ENCODE peak calls at places on chromosome 7, in four cellular contexts. R is endothelial cell of umbilical vein, H is IMR-90, C is HCT116. L is an unnamed sample.

GRCh38 chr7:43112941-43113621 is 634 bp downstream of the HECW1 start:
- DNase-seq in R (peak; percentile 33), H (peak; percentile 49), C (no peak), L (no peak)

GRCh38 chr7:150378115-150378852 is 846 bp upstream of the ZNF775 start:
- DNase-seq in R (peak; percentile 77), H (peak; percentile 57), C (peak; percentile 19), L (peak; percentile 85)

GRCh38 chr7:142716596-142716995 is 32.7 kb upstream of the PRSS1 start:
- DNase-seq in R (no peak), H (no peak), C (no peak), L (no peak)

GRCh38 chr7:44112231-44112996 is 8.3 kb downstream of the AEBP1 start:
- DNase-seq in R (no peak), H (no peak), C (no peak), L (no peak)

GRCh38 chr7:42071372-42072261 is 165.4 kb downstream of the GLI3 start:
- DNase-seq in R (no peak), H (peak; percentile 31), C (no peak), L (no peak)

GRCh38 chr7:98761225-98761624 is 108.6 kb downstream of the TMEM130 start:
- DNase-seq in R (no peak), H (no peak), C (no peak), L (no peak)

GRCh38 chr7:85030893-85031292 is 156.0 kb downstream of the SEMA3D start:
- DNase-seq in R (peak; percentile 50), H (peak; percentile 79), C (peak; percentile 26), L (no peak)

GRCh38 chr7:78130443-78131200 is 332.0 kb downstream of the PHTF2 start:
- DNase-seq in R (no peak), H (peak; percentile 43), C (no peak), L (no peak)

GRCh38 chr7:155333346-155334234 is 35.9 kb downstream of the INSIG1 start:
- DNase-seq in R (no peak), H (no peak), C (no peak), L (no peak)

GRCh38 chr7:108193593-108194498 is 63.7 kb upstream of the LAMB4 start:
- DNase-seq in R (no peak), H (no peak), C (no peak), L (no peak)

GRCh38 chr7:127390817-127391590 is 1.5 kb downstream of the ZNF800 start:
- DNase-seq in R (no peak), H (no peak), C (no peak), L (no peak)

GRCh38 chr7:127392566-127393369 is at the start of gene ZNF800:
- DNase-seq in R (peak; percentile 85), H (peak; percentile 82), C (peak; percentile 69), L (peak; percentile 89)

GRCh38 chr7:127392182-127392565 is 334 bp downstream of the ZNF800 start:
- DNase-seq in R (peak; percentile 44), H (peak; percentile 55), C (no peak), L (peak; percentile 15)

GRCh38 chr7:127390186-127390816 is 2.2 kb downstream of the ZNF800 start:
- DNase-seq in R (no peak), H (no peak), C (no peak), L (no peak)

DNA sequence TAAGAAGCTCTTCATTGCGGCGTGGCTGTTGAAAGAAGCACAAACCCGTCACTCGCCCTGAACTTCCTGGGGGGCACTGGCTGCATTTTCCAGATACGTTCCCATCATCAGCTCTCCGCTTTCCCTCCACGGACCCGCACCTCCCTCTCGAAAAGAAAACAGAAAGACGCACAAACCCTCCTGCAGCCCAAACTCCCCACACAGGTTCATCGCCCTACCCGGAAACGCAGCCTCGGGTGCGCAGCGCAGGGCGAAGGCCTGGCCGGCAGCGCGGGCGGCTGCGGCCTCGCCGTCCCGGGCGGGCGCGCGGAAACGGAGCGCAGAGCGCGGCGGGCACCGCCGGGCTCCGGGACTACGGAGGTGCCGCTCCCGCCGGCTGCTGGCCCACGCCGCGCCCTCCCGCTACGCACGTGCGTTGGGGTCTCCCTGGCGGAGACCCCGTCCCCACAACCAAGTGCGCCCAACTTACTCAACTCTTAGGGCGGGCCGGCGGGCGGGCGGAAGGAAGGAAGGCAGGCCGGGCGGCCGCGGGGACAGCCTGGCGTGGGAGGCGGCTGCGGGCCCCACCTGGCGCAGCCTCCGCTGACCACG is 822 bp downstream of the ZNF800 start:
- DNase-seq in R (peak; percentile 35), H (peak; percentile 24), C (no peak), L (peak; percentile 7)
- TF ChIP-seq POLR2A in R (no peak), H (no peak), C (no peak), L (no peak)

GRCh38 chr7:18210788-18211187 is 183.1 kb upstream of the PRPS1L1 start:
- DNase-seq in R (no peak), H (no peak), C (no peak), L (no peak)

GRCh38 chr7:18208921-18209320 is 181.3 kb upstream of the PRPS1L1 start:
- DNase-seq in R (no peak), H (no peak), C (no peak), L (no peak)

GRCh38 chr7:18212788-18213187 is 185.1 kb upstream of the PRPS1L1 start:
- DNase-seq in R (no peak), H (peak; percentile 30), C (no peak), L (no peak)

GRCh38 chr7:18210382-18210781 is 182.7 kb upstream of the PRPS1L1 start:
- DNase-seq in R (no peak), H (no peak), C (no peak), L (no peak)

DNA sequence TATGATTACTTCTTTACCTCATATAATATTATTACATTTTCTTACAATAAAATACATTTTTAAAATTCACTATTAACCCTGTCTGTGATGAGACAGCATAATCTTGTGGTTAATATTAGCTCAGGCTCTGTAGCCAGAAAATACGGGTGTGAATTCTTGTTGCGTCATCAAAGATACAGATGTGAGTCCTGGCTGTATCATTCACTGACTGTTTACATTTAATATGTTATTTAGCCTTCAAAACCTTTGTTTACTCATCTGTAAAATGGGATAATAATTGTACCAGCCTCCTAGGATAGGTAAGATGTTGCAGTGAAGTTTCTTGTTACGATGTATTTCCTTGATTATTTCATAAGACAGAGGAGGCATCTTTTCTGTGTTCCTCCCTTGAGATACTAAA is 184.7 kb upstream of the PRPS1L1 start:
- DNase-seq in R (no peak), H (no peak), C (no peak), L (no peak)
- TF ChIP-seq POLR2A in R (no peak), H (no peak), C (no peak), L (no peak)

GRCh38 chr7:101121996-101122932 is 4.6 kb upstream of the SERPINE1 start:
- DNase-seq in R (peak; percentile 96), H (peak; percentile 99), C (peak; percentile 63), L (peak; percentile 76)
- TF ChIP-seq POLR2A in R (no peak), H (peak; percentile 84), C (no peak), L (no peak)

GRCh38 chr7:93601363-93601762 is 26.8 kb upstream of the CALCR start:
- DNase-seq in R (no peak), H (no peak), C (no peak), L (no peak)
- TF ChIP-seq POLR2A in R (no peak), H (no peak), C (no peak), L (no peak)

DNA sequence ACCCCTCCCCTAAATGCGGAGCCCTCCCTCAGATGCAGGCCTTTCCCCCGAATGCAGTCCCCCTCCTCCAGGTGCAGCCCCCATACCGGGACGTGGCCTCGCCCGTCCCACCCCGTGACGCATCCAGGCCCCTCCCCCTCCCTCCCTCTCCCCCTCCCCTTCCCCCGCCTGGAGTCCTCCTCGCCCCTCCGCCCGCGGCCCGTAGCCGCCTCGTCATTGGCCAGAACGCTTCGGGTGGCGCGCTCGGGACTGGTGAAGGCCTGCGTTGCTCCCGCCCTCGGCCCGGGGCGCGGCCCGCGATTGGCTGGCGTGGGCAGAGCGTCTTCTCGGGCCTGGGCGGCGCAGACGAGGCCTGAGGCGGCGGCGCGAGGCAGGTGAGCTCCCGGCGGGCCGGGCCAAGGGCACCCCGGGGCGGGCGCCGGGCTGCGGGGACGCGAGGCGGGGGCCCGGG is 16.0 kb upstream of the SUN1 start:
- DNase-seq in R (peak; percentile 95), H (peak; percentile 97), C (peak; percentile 93), L (peak; percentile 100)
- TF ChIP-seq POLR2A in R (peak; percentile 30), H (peak; percentile 79), C (no peak), L (peak; percentile 90)

GRCh38 chr7:121994625-121995410 is 121.9 kb downstream of the PTPRZ1 start:
- DNase-seq in R (peak; percentile 69), H (peak; percentile 81), C (peak; percentile 78), L (peak; percentile 22)

GRCh38 chr7:121992046-121992445 is 119.1 kb downstream of the PTPRZ1 start:
- DNase-seq in R (no peak), H (no peak), C (no peak), L (no peak)
- TF ChIP-seq POLR2A in R (no peak), H (no peak), C (no peak), L (no peak)

GRCh38 chr7:158015403-158016116 is 572.1 kb downstream of the PTPRN2 start:
- DNase-seq in R (no peak), H (no peak), C (no peak), L (no peak)

GRCh38 chr7:158010956-158011698 is 576.5 kb downstream of the PTPRN2 start:
- DNase-seq in R (no peak), H (no peak), C (no peak), L (no peak)

GRCh38 chr7:158009886-158010285 is 577.7 kb downstream of the PTPRN2 start:
- DNase-seq in R (no peak), H (no peak), C (no peak), L (no peak)

GRCh38 chr7:158013085-158013668 is 574.4 kb downstream of the PTPRN2 start:
- DNase-seq in R (no peak), H (no peak), C (no peak), L (no peak)

DNA sequence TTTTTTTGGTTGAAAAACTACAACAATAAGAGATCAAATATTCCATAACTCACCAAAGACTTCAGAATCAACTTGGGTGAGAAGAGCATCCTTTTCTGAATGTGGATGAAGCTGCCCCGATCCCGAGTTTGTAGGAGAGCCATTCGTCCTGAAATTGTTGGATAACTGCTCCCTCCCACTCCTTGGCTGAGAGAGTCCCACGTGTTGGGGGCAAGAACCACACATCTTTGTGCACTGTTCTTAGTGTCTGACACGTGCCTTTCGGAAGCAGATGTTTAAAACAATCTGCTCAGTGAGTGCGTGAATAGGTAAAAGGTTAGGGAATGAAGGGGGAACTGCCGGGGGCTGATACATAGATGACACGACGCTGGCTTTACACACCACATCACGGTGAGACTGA is 575.7 kb downstream of the PTPRN2 start:
- DNase-seq in R (no peak), H (no peak), C (no peak), L (no peak)
- TF ChIP-seq POLR2A in R (no peak), H (no peak), C (no peak), L (no peak)

L was measured in H54.